ENCODE peak calls at places on chromosomes 16 and 17, in eight cellular contexts. S, V, H, T, M, O, Y and A are unnamed samples.

GRCh38 chr17:3864534-3864933 is 18.5 kb upstream of the NCBP3 start:
- DNase-seq in O (no peak), H (no peak), Y (no peak), V (no peak), T (no peak), S (no peak), M (no peak), A (no peak)

GRCh38 chr17:10812674-10813073 is 8.8 kb upstream of the TMEM238L start:
- DNase-seq in Y (peak), T (no peak), M (peak), O (no peak), S (no peak), V (no peak), H (no peak), A (no peak)

GRCh38 chr16:61042736-61043135 is 993.5 kb downstream of the CDH8 start:
- DNase-seq in O (no peak), M (no peak), Y (no peak), H (no peak), T (no peak), V (no peak), S (no peak), A (no peak)

GRCh38 chr17:53749178-53749577 is 73.5 kb upstream of the KIF2B start:
- DNase-seq in O (no peak), T (no peak), Y (no peak), M (no peak), H (no peak), S (no peak), V (peak), A (no peak)

GRCh38 chr17:77738666-77739531 is 219.6 kb upstream of the TNRC6C start:
- DNase-seq in H (no peak), V (no peak), O (peak), Y (peak), M (no peak), T (no peak), S (peak), A (peak)

GRCh38 chr16:89962754-89963498 is 14.4 kb downstream of the DEF8 start:
- DNase-seq in T (no peak), H (no peak), Y (no peak), S (no peak), M (no peak), V (no peak), O (no peak), A (no peak)

GRCh38 chr17:74814453-74814852 is 38.3 kb upstream of the NAT9 start:
- DNase-seq in M (no peak), S (no peak), H (no peak), Y (no peak), O (no peak), T (no peak), V (no peak), A (no peak)

GRCh38 chr16:72493681-72494415 is 321.9 kb upstream of the PMFBP1 start:
- DNase-seq in T (no peak), O (no peak), M (no peak), S (no peak), H (no peak), V (no peak), Y (no peak), A (no peak)

GRCh38 chr17:7043195-7043543 is 723 bp downstream of the SLC16A11 start:
- DNase-seq in M (peak), H (no peak), O (no peak), S (no peak), Y (no peak), T (no peak), V (no peak), A (no peak)

GRCh38 chr17:7047566-7047965 is 3.7 kb upstream of the SLC16A11 start:
- DNase-seq in T (no peak), S (no peak), H (no peak), M (no peak), O (no peak), Y (no peak), V (no peak), A (no peak)

GRCh38 chr17:7043544-7044268 is at the start of gene SLC16A11:
- DNase-seq in H (no peak), O (no peak), V (no peak), Y (peak), S (no peak), T (peak), M (peak), A (no peak)

GRCh38 chr17:7046127-7046724 is 2.3 kb upstream of the SLC16A11 start:
- DNase-seq in O (peak), V (no peak), H (no peak), T (peak), M (peak), Y (peak), S (no peak), A (no peak)

DNA sequence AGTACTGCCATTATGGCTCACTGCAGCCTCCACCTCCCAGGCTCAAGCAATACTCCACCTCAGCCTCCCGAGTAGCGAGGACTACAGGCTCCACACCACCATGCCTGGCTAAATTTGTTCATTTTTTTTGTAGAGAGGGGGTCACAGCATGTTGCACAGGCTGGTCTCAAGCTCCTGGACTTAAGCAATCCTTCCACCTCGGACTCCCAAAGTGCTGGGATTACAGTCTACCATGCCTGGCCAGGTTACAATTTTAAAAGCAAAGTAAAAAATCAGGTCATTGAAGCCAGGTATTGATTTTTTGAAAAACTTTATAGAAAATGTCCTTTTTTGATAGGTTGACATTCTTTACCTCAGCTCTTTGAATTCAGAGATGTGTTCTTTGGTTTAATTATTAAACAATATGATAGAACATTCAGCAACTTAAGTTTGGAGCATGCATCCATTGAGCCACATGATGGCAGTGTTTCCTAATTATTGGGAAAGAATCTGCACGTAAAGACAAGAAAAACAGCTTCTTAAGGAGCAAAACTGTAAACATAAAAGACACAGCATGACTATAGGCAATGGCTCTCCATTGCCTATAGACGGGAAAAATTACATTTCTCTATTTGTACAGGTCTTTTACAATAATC is 1.7 kb upstream of the SLC16A11 start:
- DNase-seq in M (peak), H (peak), T (no peak), V (no peak), Y (peak), S (peak), O (no peak), A (no peak)
- TF ChIP-seq CTCF in M (peak), H (peak), T (peak), V (peak), Y (no peak), S (peak), O (peak), A (peak)

DNA sequence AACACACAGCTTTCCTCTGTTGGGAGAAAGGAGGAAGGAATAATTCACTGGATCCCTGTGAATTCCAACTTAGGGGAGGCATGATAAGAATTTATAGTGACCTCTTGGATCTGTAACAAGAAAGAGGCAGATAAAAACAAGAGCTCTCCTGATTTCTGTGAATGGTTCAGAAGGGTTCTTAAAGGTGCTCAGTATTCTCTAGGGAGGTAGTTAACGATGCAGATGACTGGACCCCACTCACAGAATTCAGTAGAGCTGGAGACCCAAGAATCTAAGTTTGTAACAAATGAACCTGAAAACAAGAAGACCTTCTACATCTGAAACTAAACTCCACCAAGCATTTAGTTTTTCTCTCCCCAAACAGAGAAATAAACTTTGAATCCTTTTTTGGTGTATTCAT is 8.6 kb downstream of the ZNRF1 start:
- DNase-seq in H (no peak), S (no peak), V (no peak), Y (no peak), T (no peak), O (no peak), M (no peak), A (no peak)
- H3K27ac ChIP-seq in H (no peak), S (no peak), V (no peak), Y (no peak), T (no peak), O (no peak), M (no peak), A (no peak)

DNA sequence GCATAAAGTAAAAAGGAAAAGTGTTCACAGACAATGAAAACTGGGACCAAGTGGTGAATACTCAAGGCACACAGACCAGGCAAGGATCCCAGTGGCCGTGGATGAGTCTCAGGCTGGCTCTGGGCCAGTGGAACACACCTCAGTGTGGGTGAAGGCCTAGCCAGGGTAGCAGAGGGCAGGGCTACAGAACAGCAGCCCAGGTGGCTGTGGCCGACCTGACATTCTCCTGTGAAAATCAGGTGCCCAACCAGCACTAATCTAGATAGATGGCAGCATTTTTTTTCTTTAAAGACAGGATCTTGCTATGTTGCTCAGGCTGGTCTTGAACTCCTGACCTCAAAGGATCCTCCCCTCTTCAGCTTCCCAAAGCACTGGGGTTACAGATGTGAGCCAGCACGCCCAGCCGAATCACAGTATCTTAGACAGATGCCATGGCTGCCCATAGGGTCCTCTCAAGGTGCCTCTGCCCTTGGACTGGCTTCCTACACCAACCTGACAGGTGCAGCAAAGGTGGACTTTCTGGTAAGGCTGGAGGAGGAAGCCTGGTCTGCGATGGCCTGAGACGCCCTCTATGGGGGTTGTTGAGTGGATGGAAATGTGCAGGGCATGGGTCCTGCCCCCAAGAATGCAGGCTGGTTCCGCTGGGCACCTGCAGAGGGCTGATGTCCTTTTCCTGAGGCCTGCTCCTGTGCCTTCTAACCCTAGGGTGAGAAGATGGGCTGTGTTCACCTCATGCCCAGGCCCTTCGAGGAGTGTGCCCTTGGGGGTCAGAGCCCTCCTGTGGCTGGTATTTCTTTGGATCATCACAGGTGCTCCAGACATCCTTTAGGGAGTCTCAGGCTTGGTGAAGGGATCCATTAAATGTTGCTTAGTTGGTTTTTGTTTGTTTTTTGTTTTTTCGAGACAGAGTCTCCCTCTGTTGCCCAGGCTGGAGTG is 3.8 kb upstream of the P4HB start:
- DNase-seq in M (no peak), S (no peak), H (no peak), T (no peak), O (no peak), Y (no peak), V (no peak), A (no peak)
- TF ChIP-seq EP300 in M (no peak), S (no peak), H (no peak), T (no peak), O (no peak), Y (no peak), V (no peak), A (no peak)

GRCh38 chr16:23222929-23223328 is 40.4 kb downstream of the SCNN1G start:
- DNase-seq in H (no peak), Y (no peak), O (no peak), V (no peak), M (no peak), S (no peak), T (no peak), A (no peak)
- TF ChIP-seq CTCF in H (no peak), Y (no peak), O (no peak), V (no peak), M (no peak), S (no peak), T (no peak), A (no peak)

GRCh38 chr16:9680968-9681367 is 501.3 kb downstream of the GRIN2A start:
- DNase-seq in V (no peak), Y (no peak), S (no peak), O (no peak), M (no peak), H (no peak), T (no peak), A (no peak)
- H3K27ac ChIP-seq in V (no peak), Y (no peak), S (no peak), O (no peak), M (no peak), H (no peak), T (no peak), A (no peak)

GRCh38 chr17:75909812-75910274 is 5.2 kb upstream of the MRPL38 start:
- DNase-seq in S (no peak), T (peak), O (no peak), V (no peak), H (no peak), M (no peak), Y (no peak), A (no peak)

GRCh38 chr17:75908201-75908600 is 3.5 kb upstream of the MRPL38 start:
- DNase-seq in H (no peak), M (peak), V (no peak), Y (no peak), S (no peak), T (no peak), O (no peak), A (no peak)

GRCh38 chr17:75909051-75909811 is 4.5 kb upstream of the MRPL38 start:
- DNase-seq in O (no peak), M (no peak), V (no peak), Y (peak), S (no peak), H (no peak), T (no peak), A (no peak)

GRCh38 chr17:75913537-75914210 is 9.0 kb upstream of the MRPL38 start:
- DNase-seq in M (no peak), V (no peak), H (no peak), T (no peak), Y (no peak), S (no peak), O (no peak), A (no peak)

DNA sequence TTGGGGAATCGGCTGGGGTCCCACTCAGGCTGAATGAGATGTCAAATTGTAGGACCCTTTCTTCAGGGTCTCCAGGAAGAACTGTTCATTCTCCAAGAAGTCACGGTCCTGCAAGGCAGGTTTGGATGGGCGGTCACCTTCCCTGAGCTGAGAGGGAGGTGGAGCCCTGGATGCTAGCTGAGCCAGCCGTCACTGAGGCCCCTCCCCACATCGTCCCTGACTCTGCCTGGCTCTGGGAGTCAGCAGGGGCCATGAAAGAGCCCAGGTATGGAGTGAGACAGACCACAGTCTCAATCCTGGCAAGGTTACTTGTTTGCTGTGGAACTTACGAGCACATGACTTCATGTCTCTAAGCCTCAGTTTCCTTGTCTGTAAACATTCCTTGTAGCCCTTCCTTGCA is 6.0 kb upstream of the MRPL38 start:
- DNase-seq in Y (peak), H (no peak), S (no peak), O (no peak), M (no peak), V (no peak), T (no peak), A (no peak)
- TF ChIP-seq EP300 in Y (no peak), H (no peak), S (no peak), O (no peak), M (no peak), V (no peak), T (no peak), A (no peak)

GRCh38 chr17:17001076-17001777 is 29.3 kb upstream of the TNFRSF13B start:
- DNase-seq in S (no peak), O (no peak), H (no peak), V (no peak), T (peak), M (no peak), Y (no peak), A (peak)

GRCh38 chr17:16999931-17000625 is 28.2 kb upstream of the TNFRSF13B start:
- DNase-seq in V (no peak), T (no peak), Y (no peak), H (no peak), O (no peak), M (no peak), S (no peak), A (peak)

GRCh38 chr17:16995930-16996329 is 24.0 kb upstream of the TNFRSF13B start:
- DNase-seq in T (no peak), S (no peak), V (no peak), M (no peak), O (no peak), H (no peak), Y (no peak), A (peak)

GRCh38 chr17:16994626-16995025 is 22.7 kb upstream of the TNFRSF13B start:
- DNase-seq in T (no peak), M (no peak), H (no peak), O (no peak), S (no peak), Y (no peak), V (no peak), A (peak)

DNA sequence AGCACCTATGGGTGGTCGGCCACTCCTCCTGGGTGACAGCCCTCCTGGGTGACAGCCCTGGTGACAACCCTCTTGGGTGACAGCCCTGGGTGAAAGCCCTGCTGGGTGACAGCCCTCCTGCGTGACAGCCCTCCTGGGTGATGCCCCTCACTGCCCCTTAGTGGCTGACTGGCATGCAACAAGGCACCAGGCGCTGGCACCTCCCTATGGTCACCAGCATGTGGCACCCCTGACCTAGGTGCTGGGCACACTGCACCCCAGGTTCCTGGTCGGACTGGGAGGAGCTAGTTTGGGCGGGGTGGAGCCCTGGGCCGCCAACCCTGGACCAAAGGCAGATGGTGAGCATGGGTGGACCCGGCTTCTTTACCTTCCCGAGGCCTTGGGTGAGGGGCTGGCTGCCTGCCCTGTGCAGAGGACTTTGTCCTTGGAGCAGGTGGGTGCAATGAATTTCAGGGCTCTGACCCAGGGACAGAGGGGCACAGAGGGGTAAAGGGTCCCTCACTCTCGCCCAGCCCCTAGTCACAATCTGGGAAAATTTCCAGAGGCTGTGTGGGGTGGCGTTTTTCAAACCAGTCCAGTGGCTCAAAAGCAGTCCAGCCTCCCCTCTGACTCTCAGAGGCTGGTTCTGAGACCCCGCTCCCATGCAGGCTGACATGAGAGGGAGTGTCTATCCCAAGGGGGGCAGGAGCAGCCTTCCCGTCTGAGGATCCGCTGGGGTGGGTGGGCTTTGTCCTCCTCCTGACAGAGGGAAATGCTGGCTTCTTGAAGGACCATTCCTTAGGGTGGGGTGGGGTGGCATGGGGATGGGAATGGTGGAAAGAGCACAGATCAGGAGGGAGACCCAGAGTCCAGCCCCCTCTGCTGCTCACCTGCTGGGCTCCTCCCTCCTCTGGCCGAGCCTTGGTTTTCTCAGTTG is 25.9 kb upstream of the TNFRSF13B start:
- DNase-seq in O (no peak), S (no peak), H (peak), T (no peak), Y (no peak), M (no peak), V (no peak), A (peak)
- TF ChIP-seq CTCF in O (no peak), S (no peak), H (peak), T (no peak), Y (no peak), M (no peak), V (no peak), A (no peak)

DNA sequence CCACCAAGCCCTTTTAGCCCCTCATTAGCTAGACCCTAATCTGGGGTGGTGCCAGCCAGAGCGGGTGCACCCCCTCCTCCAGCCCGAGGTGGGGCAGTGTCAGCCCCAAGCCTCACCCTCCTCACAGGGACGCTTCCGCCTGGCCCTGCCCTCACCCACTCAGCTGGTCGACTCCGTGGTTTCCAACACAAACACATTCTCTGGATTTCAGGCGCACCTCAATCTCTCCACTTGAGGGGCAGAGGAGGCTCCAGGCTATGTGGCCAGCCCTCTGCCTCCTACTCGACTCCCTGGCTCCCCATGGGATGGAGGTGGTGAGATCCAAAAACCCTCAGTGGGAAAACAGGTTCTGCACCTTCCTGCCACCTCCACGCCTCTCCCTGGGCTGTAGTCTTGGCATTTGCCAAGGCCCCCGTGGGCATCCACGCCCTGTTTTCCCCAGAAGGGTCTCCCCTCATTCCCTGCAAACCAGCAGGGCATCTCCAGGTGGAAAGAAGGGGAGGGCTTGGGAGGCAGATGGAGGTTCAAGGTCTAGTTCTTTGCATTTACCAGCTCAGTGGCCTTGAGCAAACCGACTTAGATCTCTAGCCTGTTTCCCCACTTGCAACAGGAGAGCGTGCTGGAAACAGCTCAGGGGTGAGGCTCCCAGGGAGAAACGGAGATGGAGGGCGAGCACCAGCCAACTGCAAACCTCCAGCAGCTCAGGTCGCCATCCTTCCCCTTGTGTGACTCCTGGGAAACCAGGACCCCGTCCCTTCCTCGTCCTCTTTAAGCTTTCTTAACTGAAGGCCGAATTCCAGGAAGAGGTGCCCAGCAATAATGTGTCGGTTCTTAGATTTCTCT is 1.7 kb downstream of the EMP2 start:
- DNase-seq in O (no peak), Y (peak), T (peak), H (no peak), V (no peak), S (no peak), M (peak), A (no peak)
- H3K27ac ChIP-seq in O (peak), Y (peak), T (peak), H (no peak), V (no peak), S (peak), M (peak), A (peak)

GRCh38 chr16:27526169-27526568 is 23.5 kb downstream of the GTF3C1 start:
- DNase-seq in M (no peak), H (no peak), T (no peak), O (no peak), V (no peak), Y (peak), S (no peak), A (no peak)
- TF ChIP-seq EP300 in M (no peak), H (no peak), T (no peak), O (no peak), V (no peak), Y (no peak), S (no peak), A (no peak)